ENCODE peak calls at places on chromosomes 7 and 10, in ten cellular contexts. M is A549; R is DMS 273 treated with DMSO at 0.1 percent for 48 hours; W is hypothalamus; B is stimulated activated CD4-positive, alpha-beta T cell treated with anti-CD3 and anti-CD28 coated beads, TNF-alpha, amount 100 ng/mL, for 1 hour; O is T-cell; K is Karpas-422; Z is activated naive CD8-positive, alpha-beta T cell treated with anti-CD3 and anti-CD28 coated beads, Interleukin-2, amount 50 U/mL, for 24 hours; H is effector CD4-positive, alpha-beta T cell; V is CD4-positive, alpha-beta T cell. C is an unnamed sample.

GRCh38 chr7:6559896-6560295 is 8.6 kb upstream of the GRID2IP start:
- DNase-seq in M (no peak), R (no peak), W (no peak), B (no peak), O (no peak), K (no peak), Z (no peak), H (no peak), V (no peak), C (no peak)

GRCh38 chr7:139893999-139894398 is 64.9 kb downstream of the TBXAS1 start:
- DNase-seq in M (no peak), R (no peak), W (no peak), B (no peak), O (no peak), K (no peak), Z (no peak), H (no peak), V (no peak), C (no peak)

GRCh38 chr10:116038259-116038658 is 234.7 kb downstream of the GFRA1 start:
- DNase-seq in M (no peak), R (no peak), W (no peak), B (no peak), O (no peak), K (no peak), Z (no peak), H (no peak), V (no peak), C (no peak)

GRCh38 chr7:5296627-5297226 is 14.0 kb downstream of the SLC29A4 start:
- DNase-seq in M (no peak), R (no peak), W (peak), B (peak), O (peak), K (peak), Z (peak), H (peak), V (peak), C (no peak)

GRCh38 chr7:39086638-39087360 is 109.1 kb downstream of the POU6F2 start:
- DNase-seq in M (no peak), R (no peak), W (no peak), B (no peak), O (no peak), K (no peak), Z (no peak), H (no peak), V (no peak), C (no peak)

GRCh38 chr10:8873310-8873709 is 818.8 kb downstream of the GATA3 start:
- DNase-seq in M (peak), R (no peak), W (no peak), B (no peak), O (no peak), K (no peak), Z (no peak), H (no peak), V (no peak), C (no peak)

GRCh38 chr7:101828308-101829020 is 11.0 kb downstream of the CUX1 start:
- DNase-seq in M (no peak), R (no peak), W (no peak), B (no peak), O (no peak), K (no peak), Z (no peak), H (no peak), V (no peak), C (no peak)

GRCh38 chr7:113199841-113200240 is 81.5 kb upstream of the SMIM30 start:
- DNase-seq in M (no peak), R (no peak), W (no peak), B (no peak), O (no peak), K (no peak), Z (no peak), H (no peak), V (no peak), C (no peak)

GRCh38 chr10:35503548-35503947 is 101.6 kb upstream of the GJD4 start:
- DNase-seq in M (no peak), R (no peak), W (no peak), B (no peak), O (no peak), K (no peak), Z (no peak), H (no peak), V (no peak), C (no peak)

GRCh38 chr10:124291009-124291671 is 127.6 kb downstream of the OAT start:
- DNase-seq in M (no peak), R (no peak), W (peak), B (no peak), O (no peak), K (no peak), Z (peak), H (no peak), V (no peak), C (no peak)

GRCh38 chr10:102763037-102763607 is 19.4 kb downstream of the WBP1L start:
- DNase-seq in M (no peak), R (no peak), W (no peak), B (no peak), O (no peak), K (no peak), Z (no peak), H (no peak), V (no peak), C (no peak)

GRCh38 chr10:78860260-78860914 is 208.4 kb upstream of the ZMIZ1 start:
- DNase-seq in M (no peak), R (no peak), W (no peak), B (no peak), O (no peak), K (no peak), Z (no peak), H (no peak), V (no peak), C (no peak)

GRCh38 chr7:100545636-100546128 is 6.7 kb downstream of the AGFG2 start:
- DNase-seq in M (peak), R (peak), W (peak), B (no peak), O (no peak), K (no peak), Z (peak), H (peak), V (no peak), C (peak)

GRCh38 chr10:124798781-124799180 is 2.8 kb upstream of the ABRAXAS2 start:
- DNase-seq in M (no peak), R (no peak), W (no peak), B (no peak), O (no peak), K (no peak), Z (no peak), H (no peak), V (no peak), C (no peak)

GRCh38 chr10:69389827-69390490 is 26.8 kb downstream of the TACR2 start:
- DNase-seq in M (peak), R (no peak), W (no peak), B (no peak), O (no peak), K (peak), Z (no peak), H (no peak), V (no peak), C (no peak)

GRCh38 chr7:137591444-137591843 is 247.9 kb upstream of the PTN start:
- DNase-seq in M (peak), R (no peak), W (no peak), B (no peak), O (no peak), K (no peak), Z (no peak), H (no peak), V (no peak), C (no peak)

GRCh38 chr10:75089634-75090033 is 21.8 kb upstream of the SAMD8 start:
- DNase-seq in M (no peak), R (no peak), W (no peak), B (no peak), O (no peak), K (no peak), Z (no peak), H (no peak), V (no peak), C (no peak)

GRCh38 chr10:79404231-79404609 is 41.2 kb downstream of the ZCCHC24 start:
- DNase-seq in M (no peak), R (no peak), W (no peak), B (no peak), O (no peak), K (no peak), Z (no peak), H (no peak), V (no peak), C (no peak)

GRCh38 chr10:61000769-61001730 is 57.1 kb upstream of the RHOBTB1 start:
- DNase-seq in M (peak), R (no peak), W (no peak), B (no peak), O (no peak), K (no peak), Z (peak), H (no peak), V (no peak), C (no peak)

GRCh38 chr7:46532571-46532970 is 611.5 kb upstream of the IGFBP3 start:
- DNase-seq in M (no peak), R (no peak), W (no peak), B (no peak), O (no peak), K (no peak), Z (no peak), H (no peak), V (no peak), C (no peak)

GRCh38 chr7:80334185-80334584 is 177.7 kb downstream of the GNAT3 start:
- DNase-seq in M (no peak), R (no peak), W (no peak), B (no peak), O (no peak), K (no peak), Z (no peak), H (no peak), V (no peak), C (no peak)

GRCh38 chr7:141992688-141993087 is 3.0 kb upstream of the MGAM start:
- DNase-seq in M (no peak), R (no peak), W (no peak), B (no peak), O (no peak), K (peak), Z (no peak), H (no peak), V (no peak), C (no peak)

C was measured in NAMALWA.